ENCODE peak calls at places on chromosomes 2 and 18, in ten cellular contexts. W is neural progenitor cell, H is amygdala, I is WERI-Rb-1, Q is iPS-NIHi11, T is AG08395, V is T follicular helper cell, B is GM12891, L is EL, U is nucleus accumbens. P is an unnamed sample.

GRCh38 chr18:22102948-22103663 is 66.3 kb upstream of the GATA6 start:
- DNase-seq in W (no peak), H (no peak), I (no peak), Q (no peak), T (no peak), V (no peak), B (no peak), L (no peak), U (no peak), P (no peak)

GRCh38 chr2:230286048-230286447 is 40.9 kb upstream of the SP140L start:
- DNase-seq in W (no peak), H (no peak), I (no peak), Q (no peak), T (no peak), V (no peak), B (no peak), L (no peak), U (no peak), P (no peak)

GRCh38 chr2:236706288-236706687 is 136.7 kb downstream of the ACKR3 start:
- DNase-seq in W (no peak), H (no peak), I (no peak), Q (no peak), T (no peak), V (no peak), B (no peak), L (no peak), U (no peak), P (no peak)

GRCh38 chr2:11748861-11749645 is 2.6 kb downstream of the LPIN1 start:
- DNase-seq in W (no peak), H (no peak), I (no peak), Q (no peak), T (no peak), V (no peak), B (no peak), L (no peak), U (no peak), P (no peak)

GRCh38 chr2:241126201-241126611 is 23.1 kb downstream of the PASK start:
- DNase-seq in W (no peak), H (no peak), I (no peak), Q (no peak), T (no peak), V (no peak), B (no peak), L (no peak), U (no peak), P (no peak)

GRCh38 chr2:75464348-75464946 is 96.3 kb downstream of the EVA1A start:
- DNase-seq in W (no peak), H (no peak), I (no peak), Q (peak; percentile 36), T (peak; percentile 55), V (no peak), B (no peak), L (peak; percentile 20), U (no peak), P (no peak)

GRCh38 chr2:43105586-43106562 is 120.5 kb downstream of the ZFP36L2 start:
- DNase-seq in W (no peak), H (no peak), I (peak; percentile 38), Q (no peak), T (peak; percentile 64), V (no peak), B (no peak), L (peak; percentile 53), U (no peak), P (no peak)

GRCh38 chr2:101114815-101115214 is 36.4 kb downstream of the TBC1D8 start:
- DNase-seq in W (no peak), H (no peak), I (peak; percentile 49), Q (no peak), T (no peak), V (no peak), B (no peak), L (no peak), U (no peak), P (no peak)

GRCh38 chr2:45755585-45756330 is 104.3 kb downstream of the PRKCE start:
- DNase-seq in W (peak; percentile 58), H (no peak), I (no peak), Q (no peak), T (peak; percentile 86), V (no peak), B (no peak), L (peak; percentile 95), U (no peak), P (no peak)

GRCh38 chr2:71611781-71612545 is 158.6 kb downstream of the DYSF start:
- DNase-seq in W (no peak), H (no peak), I (peak; percentile 4), Q (no peak), T (no peak), V (no peak), B (peak; percentile 4), L (no peak), U (no peak), P (no peak)

GRCh38 chr2:182366625-182367024 is 60.2 kb downstream of the PDE1A start:
- DNase-seq in W (no peak), H (no peak), I (no peak), Q (no peak), T (peak; percentile 27), V (no peak), B (no peak), L (no peak), U (no peak), P (no peak)

GRCh38 chr2:167856190-167856589 is 391.2 kb downstream of the STK39 start:
- DNase-seq in W (no peak), H (no peak), I (no peak), Q (no peak), T (no peak), V (no peak), B (no peak), L (no peak), U (no peak), P (no peak)

GRCh38 chr18:73691118-73691517 is 456.5 kb downstream of the FBXO15 start:
- DNase-seq in W (no peak), H (no peak), I (no peak), Q (no peak), T (peak; percentile 2), V (no peak), B (no peak), L (peak; percentile 74), U (no peak), P (no peak)

GRCh38 chr2:190501231-190501630 is 33.3 kb downstream of the NEMP2 start:
- DNase-seq in W (no peak), H (no peak), I (no peak), Q (no peak), T (no peak), V (no peak), B (no peak), L (no peak), U (no peak), P (no peak)

GRCh38 chr2:215862211-215862610 is 151.1 kb downstream of the MREG start:
- DNase-seq in W (no peak), H (no peak), I (no peak), Q (no peak), T (no peak), V (no peak), B (no peak), L (no peak), U (no peak), P (no peak)

GRCh38 chr2:141942006-141942789 is 188.6 kb downstream of the LRP1B start:
- DNase-seq in W (no peak), H (no peak), I (no peak), Q (no peak), T (no peak), V (no peak), B (no peak), L (no peak), U (no peak), P (no peak)

GRCh38 chr2:40859617-40860016 is 407.7 kb upstream of the SLC8A1 start:
- DNase-seq in W (no peak), H (no peak), I (no peak), Q (peak; percentile 4), T (no peak), V (no peak), B (no peak), L (no peak), U (no peak), P (no peak)

GRCh38 chr2:106054336-106054735 is 139.8 kb downstream of the UXS1 start:
- DNase-seq in W (no peak), H (no peak), I (no peak), Q (no peak), T (no peak), V (no peak), B (no peak), L (no peak), U (no peak), P (no peak)

GRCh38 chr2:65277791-65278449 is 50.3 kb downstream of the ACTR2 start:
- DNase-seq in W (no peak), H (no peak), I (no peak), Q (no peak), T (no peak), V (no peak), B (no peak), L (no peak), U (no peak), P (no peak)

GRCh38 chr2:160956243-160956802 is 203.9 kb upstream of the TANK start:
- DNase-seq in W (no peak), H (no peak), I (no peak), Q (no peak), T (peak; percentile 81), V (no peak), B (no peak), L (no peak), U (no peak), P (no peak)

GRCh38 chr2:128536925-128537620 is 218.4 kb upstream of the HS6ST1 start:
- DNase-seq in W (peak; percentile 83), H (no peak), I (no peak), Q (peak; percentile 77), T (peak; percentile 87), V (no peak), B (no peak), L (peak; percentile 94), U (no peak), P (no peak)

GRCh38 chr2:43201497-43201896 is 24.9 kb downstream of the ZFP36L2 start:
- DNase-seq in W (no peak), H (no peak), I (no peak), Q (no peak), T (no peak), V (no peak), B (no peak), L (no peak), U (no peak), P (no peak)

GRCh38 chr2:138600732-138601437 is 99.3 kb downstream of the SPOPL start:
- DNase-seq in W (no peak), H (no peak), I (no peak), Q (no peak), T (no peak), V (no peak), B (no peak), L (no peak), U (no peak), P (no peak)

GRCh38 chr2:191155608-191156071 is 4.8 kb upstream of the STAT4 start:
- DNase-seq in W (no peak), H (no peak), I (peak; percentile 19), Q (peak; percentile 19), T (peak; percentile 58), V (no peak), B (no peak), L (peak; percentile 47), U (no peak), P (no peak)

GRCh38 chr18:24010673-24011072 is 3.9 kb upstream of the TTC39C start:
- DNase-seq in W (no peak), H (no peak), I (no peak), Q (no peak), T (no peak), V (no peak), B (no peak), L (no peak), U (no peak), P (no peak)

GRCh38 chr2:103656558-103656957 is 894.7 kb downstream of the TMEM182 start:
- DNase-seq in W (peak; percentile 55), H (no peak), I (no peak), Q (peak; percentile 23), T (no peak), V (no peak), B (no peak), L (no peak), U (no peak), P (no peak)

GRCh38 chr2:152606081-152606480 is 111.2 kb downstream of the PRPF40A start:
- DNase-seq in W (no peak), H (no peak), I (no peak), Q (no peak), T (peak; percentile 15), V (no peak), B (no peak), L (no peak), U (no peak), P (no peak)

GRCh38 chr2:145851730-145852129 is 1331.8 kb upstream of the ZEB2 start:
- DNase-seq in W (no peak), H (no peak), I (no peak), Q (no peak), T (no peak), V (no peak), B (no peak), L (no peak), U (no peak), P (no peak)